ENCODE peak calls at places on chromosomes 2 and 18, in eight cellular contexts. Y, L, B, H, K, U, R and V are unnamed samples.

GRCh38 chr2:74502720-74503505 is 3.5 kb upstream of the LBX2 start:
- DNase-seq in Y (peak), L (peak), B (peak), H (no peak), K (no peak), U (peak), R (peak), V (no peak)

GRCh38 chr2:201406077-201406662 is 45.1 kb downstream of the TRAK2 start:
- DNase-seq in Y (peak), L (peak), B (no peak), H (no peak), K (peak), U (no peak), R (no peak), V (no peak)

GRCh38 chr18:72652990-72653593 is 109.0 kb upstream of the CBLN2 start:
- DNase-seq in Y (no peak), L (no peak), B (peak), H (peak), K (peak), U (no peak), R (peak), V (peak)

GRCh38 chr2:63827749-63828148 is 13.9 kb upstream of the UGP2 start:
- DNase-seq in Y (no peak), L (peak), B (no peak), H (no peak), K (no peak), U (no peak), R (no peak), V (no peak)

GRCh38 chr2:12965540-12966269 is 249.0 kb downstream of the TRIB2 start:
- DNase-seq in Y (no peak), L (peak), B (no peak), H (no peak), K (peak), U (no peak), R (no peak), V (no peak)

GRCh38 chr2:15432642-15433261 is 128.4 kb downstream of the NBAS start:
- DNase-seq in Y (no peak), L (no peak), B (no peak), H (no peak), K (no peak), U (no peak), R (no peak), V (no peak)

GRCh38 chr2:62304429-62305417 is 108.8 kb downstream of the B3GNT2 start:
- DNase-seq in Y (peak), L (no peak), B (no peak), H (peak), K (peak), U (peak), R (peak), V (no peak)

GRCh38 chr2:217249086-217249485 is 389.2 kb upstream of the TNP1 start:
- DNase-seq in Y (peak), L (no peak), B (no peak), H (no peak), K (no peak), U (no peak), R (no peak), V (no peak)

GRCh38 chr2:112876971-112877361 is 34.0 kb upstream of the IL37 start:
- DNase-seq in Y (no peak), L (no peak), B (no peak), H (no peak), K (no peak), U (no peak), R (no peak), V (no peak)

GRCh38 chr2:216774180-216774579 is 78.8 kb upstream of the IGFBP5 start:
- DNase-seq in Y (no peak), L (no peak), B (no peak), H (no peak), K (no peak), U (no peak), R (no peak), V (no peak)

GRCh38 chr2:8682719-8683667 is 1.1 kb downstream of the ID2 start:
- DNase-seq in Y (peak), L (no peak), B (no peak), H (peak), K (peak), U (no peak), R (peak), V (no peak)

GRCh38 chr2:240981871-240982800 is 16.3 kb upstream of the SNED1 start:
- DNase-seq in Y (no peak), L (no peak), B (peak), H (no peak), K (no peak), U (no peak), R (peak), V (no peak)

GRCh38 chr2:240982821-240983281 is 15.6 kb upstream of the SNED1 start:
- DNase-seq in Y (no peak), L (no peak), B (no peak), H (no peak), K (no peak), U (no peak), R (peak), V (no peak)

GRCh38 chr2:240981273-240981672 is 17.1 kb upstream of the SNED1 start:
- DNase-seq in Y (no peak), L (no peak), B (no peak), H (no peak), K (no peak), U (no peak), R (no peak), V (no peak)

GRCh38 chr2:240983996-240984498 is 14.4 kb upstream of the SNED1 start:
- DNase-seq in Y (no peak), L (no peak), B (peak), H (no peak), K (no peak), U (no peak), R (peak), V (no peak)

DNA sequence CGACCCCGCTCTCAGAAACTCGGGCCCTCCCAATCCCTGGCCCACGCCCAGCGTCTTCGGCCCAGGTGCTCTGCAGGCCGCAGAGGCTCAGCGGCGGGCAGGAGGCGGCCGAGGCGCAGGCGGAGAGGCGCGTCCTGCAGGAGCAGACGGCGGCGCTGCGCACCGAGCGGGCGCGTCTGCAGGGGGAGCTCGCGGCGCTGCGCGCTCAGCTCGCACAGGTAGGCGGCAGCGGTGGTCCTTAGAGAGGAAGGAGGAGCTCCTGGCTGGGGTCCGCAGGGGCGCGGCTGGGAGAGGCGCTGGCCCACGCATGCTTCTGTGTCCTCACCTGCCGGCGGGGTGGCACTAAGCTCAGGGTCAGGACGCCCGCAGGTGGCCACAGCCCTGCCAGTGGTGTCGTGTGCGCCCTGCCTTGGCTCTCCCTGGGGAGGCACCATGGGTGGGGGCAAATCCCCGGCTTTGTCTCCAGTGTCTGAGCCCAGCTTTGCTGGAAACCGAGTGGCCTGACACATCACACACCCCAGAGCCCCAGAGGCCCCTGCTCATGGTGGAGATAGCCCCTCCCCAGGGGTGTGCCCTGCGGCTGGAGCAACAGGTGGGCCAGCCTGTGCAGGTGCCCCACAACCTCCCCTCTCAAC is 14.9 kb upstream of the SNED1 start:
- DNase-seq in Y (peak), L (no peak), B (peak), H (peak), K (no peak), U (no peak), R (peak), V (peak)
- TF ChIP-seq CTCF in Y (peak), L (peak), B (peak), H (peak), K (no peak), U (no peak), R (peak), V (peak)

DNA sequence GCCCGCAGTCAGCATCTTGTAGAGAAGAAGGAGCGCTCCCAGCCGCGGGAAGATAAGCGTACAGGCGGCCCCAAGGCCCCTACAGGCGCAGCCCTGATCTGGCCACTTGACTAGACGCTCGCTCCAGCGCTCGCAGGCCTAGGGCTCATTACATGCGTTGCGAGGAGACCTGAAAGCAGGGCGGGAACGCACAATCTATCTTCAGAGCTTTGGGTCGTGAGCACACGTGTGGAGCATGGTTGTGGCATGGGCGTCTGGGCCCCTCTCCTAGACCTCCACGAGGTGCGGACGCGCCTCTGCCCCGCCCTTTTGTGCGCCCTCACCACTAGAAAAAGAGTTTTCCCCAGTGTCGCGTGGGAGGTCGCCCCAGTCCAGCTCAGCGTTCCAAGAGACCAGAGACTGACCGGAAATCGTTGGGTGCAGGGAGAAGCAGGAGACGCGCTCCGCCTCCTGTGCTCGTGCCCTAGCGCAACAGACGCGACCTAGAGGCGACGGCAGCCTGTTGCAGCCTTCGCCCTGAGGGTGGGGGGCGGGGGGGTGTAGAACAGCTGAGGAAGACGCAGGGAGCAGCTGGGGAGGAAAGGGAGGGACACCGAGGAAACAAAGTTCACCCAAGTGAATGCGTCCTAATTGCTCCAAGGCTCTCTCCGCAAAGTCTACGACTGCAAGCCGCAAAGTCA is 12.6 kb downstream of the NR4A2 start:
- DNase-seq in Y (peak), L (no peak), B (peak), H (no peak), K (no peak), U (no peak), R (peak), V (no peak)
- TF ChIP-seq CTCF in Y (no peak), L (no peak), B (no peak), H (no peak), K (no peak), U (no peak), R (no peak), V (no peak)

DNA sequence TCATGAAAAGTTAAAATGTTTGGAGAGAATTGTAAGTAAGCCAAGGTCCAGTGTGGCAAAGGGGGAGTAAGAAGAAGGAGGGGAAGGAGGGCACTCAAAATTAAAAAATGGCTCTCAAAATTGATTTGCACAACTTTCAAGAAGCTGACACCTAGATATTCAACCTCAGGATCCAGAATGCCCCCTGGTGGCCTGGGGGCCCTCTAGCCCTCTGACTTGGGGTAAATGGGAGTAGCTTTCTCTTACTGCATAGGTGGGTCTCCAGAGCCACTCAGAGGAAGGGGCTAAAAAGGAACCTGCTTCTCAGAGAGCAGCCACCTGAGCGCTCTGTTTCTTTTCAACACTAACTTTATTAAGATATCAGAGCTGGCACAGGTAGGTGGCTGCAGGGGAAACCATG is 968.5 kb downstream of the BCL11A start:
- DNase-seq in Y (no peak), L (no peak), B (no peak), H (peak), K (no peak), U (no peak), R (no peak), V (no peak)
- TF ChIP-seq CTCF in Y (no peak), L (no peak), B (no peak), H (peak), K (peak), U (no peak), R (no peak), V (peak)

GRCh38 chr2:149800624-149801220 is 213.1 kb upstream of the MMADHC start:
- DNase-seq in Y (no peak), L (no peak), B (no peak), H (no peak), K (no peak), U (no peak), R (no peak), V (no peak)

GRCh38 chr2:149797030-149797429 is 209.5 kb upstream of the MMADHC start:
- DNase-seq in Y (no peak), L (no peak), B (no peak), H (no peak), K (no peak), U (no peak), R (no peak), V (no peak)

DNA sequence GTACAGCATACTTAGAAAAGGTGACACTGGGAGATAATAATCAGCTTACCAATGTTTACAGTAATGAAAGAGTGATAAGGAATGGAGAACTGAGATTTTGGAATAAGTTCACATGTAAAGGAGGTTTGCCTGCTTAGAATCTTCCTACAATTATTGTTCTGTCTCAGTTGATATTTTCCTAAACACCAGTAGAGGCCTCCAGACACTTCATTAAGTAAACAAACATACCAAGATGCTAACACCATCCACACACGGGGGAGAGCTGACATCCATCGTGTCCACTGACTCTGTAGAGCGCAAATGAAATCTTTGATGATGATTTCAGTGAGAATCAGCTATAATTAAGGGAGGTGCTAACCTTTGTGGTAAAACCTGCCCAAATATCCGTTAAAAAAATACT is 211.7 kb upstream of the MMADHC start:
- DNase-seq in Y (no peak), L (no peak), B (no peak), H (no peak), K (no peak), U (no peak), R (no peak), V (no peak)
- TF ChIP-seq CTCF in Y (peak), L (no peak), B (no peak), H (peak), K (no peak), U (no peak), R (no peak), V (no peak)